ENCODE peak calls at places on chromosomes 1 and 21, in nine cellular contexts. K, T, W, F, H, B, C, S and V are unnamed samples.

GRCh38 chr21:41808846-41809245 is 42.0 kb upstream of the RIPK4 start:
- DNase-seq in T (no peak), B (no peak), C (no peak), K (no peak), F (no peak), W (no peak), H (no peak), S (no peak), V (no peak)

GRCh38 chr1:118254001-118254400 is 69.0 kb upstream of the SPAG17 start:
- DNase-seq in W (no peak), T (no peak), B (no peak), K (no peak), C (no peak), H (no peak), S (no peak), F (no peak), V (no peak)

GRCh38 chr1:234542211-234542850 is 63.4 kb upstream of the TARBP1 start:
- DNase-seq in T (no peak), H (no peak), B (no peak), F (no peak), W (no peak), C (no peak), S (no peak), K (no peak), V (no peak)

GRCh38 chr1:160834945-160835565 is 27.6 kb downstream of the CD244 start:
- DNase-seq in C (no peak), B (no peak), T (peak), F (peak), H (no peak), K (no peak), S (peak), W (peak), V (no peak)

GRCh38 chr1:37288900-37289299 is 185.5 kb upstream of the ZC3H12A start:
- DNase-seq in K (no peak), S (no peak), B (no peak), F (peak), C (no peak), W (no peak), T (no peak), H (no peak), V (no peak)

GRCh38 chr1:206021008-206021795 is 2.5 kb downstream of the CTSE start:
- DNase-seq in B (no peak), S (no peak), F (no peak), H (no peak), C (no peak), T (no peak), W (no peak), K (no peak), V (no peak)

GRCh38 chr1:18352640-18353245 is 128.0 kb upstream of the KLHDC7A start:
- DNase-seq in H (no peak), F (no peak), W (no peak), S (no peak), T (no peak), C (no peak), K (no peak), B (peak), V (no peak)

GRCh38 chr1:20530901-20531300 is 21.5 kb upstream of the FAM43B start:
- DNase-seq in C (no peak), T (peak), B (no peak), K (no peak), W (no peak), F (no peak), S (no peak), H (no peak), V (no peak)

GRCh38 chr1:158833269-158833668 is 2.1 kb downstream of the MNDA start:
- DNase-seq in C (no peak), K (no peak), S (no peak), F (peak), B (no peak), W (no peak), H (no peak), T (no peak), V (no peak)

GRCh38 chr1:74609810-74610371 is 63.7 kb downstream of the ERICH3 start:
- DNase-seq in T (no peak), F (no peak), C (no peak), S (no peak), B (no peak), H (no peak), K (no peak), W (no peak), V (no peak)

GRCh38 chr1:173473599-173474011 is 3.5 kb upstream of the PRDX6 start:
- DNase-seq in W (peak), T (no peak), S (no peak), C (no peak), B (no peak), H (no peak), F (no peak), K (no peak), V (no peak)

GRCh38 chr1:110281363-110282290 is 57.5 kb upstream of the RBM15 start:
- DNase-seq in F (no peak), S (no peak), B (no peak), T (no peak), K (no peak), W (peak), C (no peak), H (no peak), V (no peak)

GRCh38 chr1:111406325-111406768 is 21.2 kb downstream of the OVGP1 start:
- DNase-seq in H (no peak), S (no peak), F (no peak), W (peak), C (peak), B (no peak), T (no peak), K (no peak), V (no peak)

GRCh38 chr1:94792473-94792875 is 27.7 kb upstream of the SLC44A3 start:
- DNase-seq in H (no peak), F (peak), T (peak), W (peak), C (peak), K (no peak), S (no peak), B (no peak), V (no peak)

GRCh38 chr21:43338951-43339350 is 88.0 kb downstream of the SIK1 start:
- DNase-seq in K (no peak), W (no peak), B (no peak), S (no peak), H (no peak), C (no peak), T (no peak), F (no peak), V (no peak)

GRCh38 chr1:218377143-218377660 is 32.1 kb downstream of the TGFB2 start:
- DNase-seq in H (no peak), W (peak), F (peak), S (no peak), T (peak), K (no peak), B (no peak), C (peak), V (peak)

GRCh38 chr1:92230736-92231135 is 13.0 kb downstream of the C1orf146 start:
- DNase-seq in H (no peak), C (no peak), K (no peak), B (no peak), T (no peak), F (no peak), W (no peak), S (no peak), V (no peak)

GRCh38 chr21:38766987-38767722 is 38.6 kb upstream of the ETS2 start:
- DNase-seq in C (no peak), B (peak), K (peak), S (no peak), T (no peak), H (no peak), W (no peak), F (no peak), V (no peak)

GRCh38 chr1:21341022-21341421 is 50.8 kb upstream of the ECE1 start:
- DNase-seq in F (no peak), C (no peak), B (no peak), T (no peak), H (no peak), W (no peak), S (no peak), K (no peak), V (no peak)

GRCh38 chr1:47334765-47335435 is 1.3 kb downstream of the CMPK1 start:
- DNase-seq in S (no peak), H (no peak), C (no peak), T (no peak), B (no peak), K (no peak), F (no peak), W (peak), V (peak)

GRCh38 chr1:154726443-154726842 is 118.5 kb upstream of the ADAR start:
- DNase-seq in H (no peak), B (no peak), S (no peak), F (no peak), T (no peak), C (no peak), W (no peak), K (no peak), V (no peak)

GRCh38 chr1:111030590-111030989 is 66.9 kb upstream of the LRIF1 start:
- DNase-seq in B (no peak), F (peak), H (peak), T (peak), C (peak), W (peak), K (no peak), S (peak), V (no peak)

GRCh38 chr1:45954401-45954847 is 151.0 kb downstream of the MAST2 start:
- DNase-seq in C (peak), K (no peak), W (peak), F (peak), T (peak), H (no peak), S (no peak), B (no peak), V (peak)

GRCh38 chr1:165408518-165408917 is 36.4 kb downstream of the RXRG start:
- DNase-seq in W (peak), S (peak), T (peak), C (no peak), H (peak), K (no peak), F (peak), B (no peak), V (no peak)

GRCh38 chr1:65050735-65051134 is 84.4 kb upstream of the JAK1 start:
- DNase-seq in T (no peak), S (no peak), C (no peak), F (no peak), H (no peak), B (no peak), K (no peak), W (no peak), V (no peak)

GRCh38 chr1:180267761-180268555 is 37.9 kb downstream of the LHX4 start:
- DNase-seq in S (no peak), T (no peak), F (no peak), B (no peak), C (no peak), W (no peak), K (peak), H (peak), V (no peak)

GRCh38 chr1:180271640-180272255 is 41.7 kb downstream of the LHX4 start:
- DNase-seq in T (no peak), C (no peak), S (no peak), W (no peak), B (no peak), F (no peak), K (peak), H (no peak), V (no peak)

GRCh38 chr1:180268556-180269044 is 38.5 kb downstream of the LHX4 start:
- DNase-seq in S (no peak), F (no peak), W (no peak), H (no peak), B (no peak), C (no peak), K (peak), T (no peak), V (no peak)

GRCh38 chr1:180270767-180271639 is 40.9 kb downstream of the LHX4 start:
- DNase-seq in H (no peak), F (no peak), W (peak), K (peak), C (peak), B (peak), T (no peak), S (no peak), V (no peak)

DNA sequence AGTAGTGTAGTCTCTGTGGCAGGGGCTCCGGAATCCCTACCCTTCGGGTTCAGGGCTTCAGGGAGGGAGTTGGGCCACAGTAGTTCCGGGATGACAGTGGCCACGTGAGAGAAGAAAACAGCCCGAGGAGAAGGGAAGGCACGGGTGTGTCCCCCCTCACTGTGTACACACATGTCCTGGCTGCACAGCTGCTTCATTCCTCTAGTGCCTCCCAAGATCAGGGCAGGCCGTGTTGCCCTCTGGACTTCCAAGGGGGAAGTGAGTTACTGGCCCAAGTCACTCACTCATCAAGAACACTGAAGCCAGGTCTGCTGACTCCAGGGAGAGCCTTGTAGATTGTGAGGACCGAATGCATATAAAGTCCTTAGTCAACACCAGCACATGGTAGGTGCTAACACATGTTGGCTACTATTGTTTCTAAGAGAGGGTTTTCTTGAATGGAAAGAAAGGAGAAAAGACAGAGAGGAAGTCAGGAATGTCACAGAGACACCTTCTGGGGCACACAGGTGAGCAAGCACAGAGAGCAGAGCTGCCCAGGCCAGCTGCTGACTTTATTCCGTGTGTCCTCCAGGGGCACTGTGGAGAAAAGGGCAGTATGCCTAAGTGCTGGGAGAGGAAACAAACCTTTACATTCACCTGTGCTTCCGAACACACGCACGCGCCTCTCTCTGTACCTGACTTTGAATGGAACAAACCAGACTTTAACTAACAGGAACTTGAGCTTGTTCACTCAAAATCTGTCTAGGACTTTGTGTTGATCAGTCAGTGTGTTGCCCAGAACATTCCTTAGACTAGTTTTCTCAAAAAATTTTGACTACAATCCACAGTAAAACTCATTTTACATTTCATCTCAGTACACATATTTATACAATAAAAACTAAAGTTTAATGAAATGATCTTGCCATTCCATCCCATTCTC is 40.0 kb downstream of the LHX4 start:
- DNase-seq in C (no peak), S (no peak), H (peak), B (peak), T (peak), F (no peak), W (no peak), K (peak), V (no peak)
- TF ChIP-seq CTCF in C (peak), S (peak), H (peak), B (peak), T (peak), F (peak), W (peak), K (no peak), V (peak)

DNA sequence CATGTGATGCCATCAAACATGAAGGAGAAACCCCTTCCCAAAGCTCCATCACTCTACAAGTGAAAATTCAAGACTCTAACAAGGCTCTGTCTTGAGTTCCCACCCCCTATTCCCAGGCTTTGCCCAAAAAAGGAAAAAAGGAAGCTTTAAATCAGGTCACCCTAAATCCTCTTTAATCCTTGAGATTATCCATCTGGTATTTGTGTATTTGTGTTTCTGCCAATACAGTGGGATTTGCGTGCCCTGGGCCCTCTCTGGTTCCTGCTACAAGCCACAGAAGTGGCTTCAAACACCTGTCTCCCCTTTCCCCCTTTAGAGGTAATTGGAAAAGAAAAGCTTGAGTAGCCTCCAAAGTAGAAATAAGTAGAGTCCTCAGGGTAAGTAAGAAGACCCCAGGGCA is 120.4 kb downstream of the EDEM3 start:
- DNase-seq in K (no peak), S (no peak), H (no peak), B (no peak), W (no peak), F (no peak), T (no peak), C (no peak), V (peak)
- TF ChIP-seq CTCF in K (no peak), S (no peak), H (no peak), B (no peak), W (no peak), F (no peak), T (no peak), C (no peak), V (no peak)

DNA sequence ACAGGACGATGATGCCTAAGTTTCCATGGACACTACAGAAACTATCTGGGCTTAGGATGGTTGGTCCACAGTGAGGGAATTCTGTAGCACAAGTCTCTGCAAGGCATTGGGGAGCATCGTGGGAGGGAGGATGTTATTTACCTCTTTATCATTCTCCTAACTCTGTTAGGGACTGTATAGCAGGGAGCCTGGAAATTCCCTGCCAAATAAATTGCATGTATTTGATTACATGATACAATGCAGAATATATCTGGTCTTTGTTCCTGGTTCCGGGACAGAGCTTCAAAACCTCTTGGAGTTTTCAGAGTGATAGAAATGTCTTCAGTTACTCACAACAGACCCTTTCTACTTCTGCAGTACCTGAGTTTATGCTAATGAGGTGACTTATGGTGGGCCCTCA is 385.9 kb downstream of the PCP4 start:
- DNase-seq in H (no peak), W (no peak), C (no peak), K (no peak), S (no peak), F (no peak), T (no peak), B (no peak), V (no peak)
- TF ChIP-seq CTCF in H (no peak), W (no peak), C (no peak), K (no peak), S (no peak), F (no peak), T (no peak), B (no peak), V (no peak)

GRCh38 chr1:178774263-178774662 is 49.2 kb downstream of the RALGPS2 start:
- DNase-seq in F (peak), C (peak), B (no peak), H (no peak), S (no peak), T (peak), K (no peak), W (peak), V (no peak)
- TF ChIP-seq CTCF in F (no peak), C (no peak), B (no peak), H (peak), S (peak), T (peak), K (peak), W (peak), V (no peak)